ENCODE peak calls at places on chromosomes 12 and 14, in five cellular contexts. G is GF-D8, H is T-helper 2 cell, W is progenitor cell of endocrine pancreas, U is stromal cell of bone marrow. X is an unnamed sample.

GRCh38 chr12:124906606-124907261 is 7.7 kb downstream of the UBC start:
- DNase-seq in H (peak), G (no peak), U (peak), W (peak), X (no peak)

GRCh38 chr14:98909251-98909944 is 362.6 kb downstream of the BCL11B start:
- DNase-seq in U (peak), W (no peak), G (no peak), H (no peak), X (no peak)

GRCh38 chr12:89828575-89828974 is 119.9 kb upstream of the ATP2B1 start:
- DNase-seq in U (no peak), H (no peak), G (no peak), W (no peak), X (no peak)

GRCh38 chr12:16198884-16199283 is 78.6 kb downstream of the SLC15A5 start:
- DNase-seq in G (no peak), U (no peak), H (no peak), W (no peak), X (no peak)

GRCh38 chr14:101561145-101561896 is at the start of gene DIO3:
- DNase-seq in W (peak), U (no peak), G (no peak), H (no peak), X (no peak)

GRCh38 chr12:46369474-46370379 is 2.8 kb downstream of the SLC38A2 start:
- DNase-seq in W (no peak), H (no peak), U (no peak), G (no peak), X (no peak)

GRCh38 chr14:99363616-99364290 is 91.8 kb upstream of the BCL11B start:
- DNase-seq in G (no peak), U (no peak), H (no peak), W (no peak), X (no peak)

GRCh38 chr14:21096438-21096837 is 2.0 kb downstream of the ZNF219 start:
- DNase-seq in H (no peak), U (no peak), W (no peak), G (no peak), X (no peak)

GRCh38 chr12:131950182-131950913 is 606 bp downstream of the EP400 start:
- DNase-seq in H (no peak), G (no peak), W (peak), U (no peak), X (no peak)

GRCh38 chr12:42588308-42588836 is 1.2 kb downstream of the PRICKLE1 start:
- DNase-seq in G (no peak), U (no peak), W (no peak), H (no peak), X (no peak)

GRCh38 chr12:6281081-6281809 is 29.2 kb upstream of the PLEKHG6 start:
- DNase-seq in U (no peak), H (no peak), G (no peak), W (no peak), X (no peak)

GRCh38 chr14:60090864-60091519 is 731 bp upstream of the PCNX4 start:
- DNase-seq in W (no peak), H (no peak), U (no peak), G (peak), X (peak)

GRCh38 chr12:79549531-79550271 is 141.1 kb downstream of the PAWR start:
- DNase-seq in H (no peak), W (no peak), U (no peak), G (no peak), X (no peak)

GRCh38 chr14:20791199-20791996 is 10.3 kb downstream of the RNASE6 start:
- DNase-seq in G (no peak), U (no peak), W (no peak), H (no peak), X (no peak)

GRCh38 chr14:52834440-52834842 is 43.0 kb upstream of the GNPNAT1 start:
- DNase-seq in G (no peak), H (no peak), W (no peak), U (peak), X (no peak)

GRCh38 chr12:67287311-67287710 is 18.2 kb downstream of the CAND1 start:
- DNase-seq in W (no peak), G (no peak), H (no peak), U (no peak), X (no peak)

GRCh38 chr12:126708492-126708896 is 1558.5 kb upstream of the TMEM132C start:
- DNase-seq in U (peak), H (no peak), W (no peak), G (no peak), X (no peak)

GRCh38 chr12:108616941-108617858 is 16.5 kb downstream of the SELPLG start:
- DNase-seq in G (peak), W (no peak), U (no peak), H (peak), X (no peak)

GRCh38 chr14:96574633-96575191 is 72.5 kb downstream of the PAPOLA start:
- DNase-seq in W (no peak), U (peak), G (no peak), H (no peak), X (no peak)